ENCODE peak calls at places on chromosomes 3 and 15, in seven cellular contexts. One of them, this sample, is unnamed.

GRCh38 chr15:58466566-58466965 is 34.8 kb downstream of the LIPC start:
- DNase-seq in AG09309: no peak
- DNase-seq in astrocyte of the cerebellum: no peak
- DNase-seq in fibroblast of lung: no peak
- DNase-seq in GM12864: no peak
- DNase-seq in endodermal cell: no peak
- DNase-seq in dorsolateral prefrontal cortex: no peak
- DNase-seq in this sample: no peak

GRCh38 chr3:42830437-42831320 is 21.4 kb downstream of the ACKR2 start:
- DNase-seq in AG09309: no peak
- DNase-seq in astrocyte of the cerebellum: no peak
- DNase-seq in fibroblast of lung: peak
- DNase-seq in GM12864: no peak
- DNase-seq in endodermal cell: peak
- DNase-seq in dorsolateral prefrontal cortex: no peak
- DNase-seq in this sample: no peak

GRCh38 chr3:63353383-63353782 is 75.3 kb downstream of the SYNPR start:
- DNase-seq in AG09309: no peak
- DNase-seq in astrocyte of the cerebellum: no peak
- DNase-seq in fibroblast of lung: peak
- DNase-seq in GM12864: no peak
- DNase-seq in endodermal cell: no peak
- DNase-seq in dorsolateral prefrontal cortex: no peak
- DNase-seq in this sample: no peak

GRCh38 chr3:107452436-107452835 is 70.3 kb upstream of the BBX start:
- DNase-seq in AG09309: no peak
- DNase-seq in astrocyte of the cerebellum: peak
- DNase-seq in fibroblast of lung: peak
- DNase-seq in GM12864: no peak
- DNase-seq in endodermal cell: no peak
- DNase-seq in dorsolateral prefrontal cortex: no peak
- DNase-seq in this sample: no peak

GRCh38 chr3:53162672-53163458 is 1.9 kb downstream of the PRKCD start:
- DNase-seq in AG09309: no peak
- DNase-seq in astrocyte of the cerebellum: no peak
- DNase-seq in fibroblast of lung: no peak
- DNase-seq in GM12864: no peak
- DNase-seq in endodermal cell: peak
- DNase-seq in dorsolateral prefrontal cortex: no peak
- DNase-seq in this sample: no peak

GRCh38 chr15:32657941-32658340 is 16.4 kb downstream of the SCG5 start:
- DNase-seq in AG09309: no peak
- DNase-seq in astrocyte of the cerebellum: no peak
- DNase-seq in fibroblast of lung: no peak
- DNase-seq in GM12864: no peak
- DNase-seq in endodermal cell: no peak
- DNase-seq in dorsolateral prefrontal cortex: no peak
- DNase-seq in this sample: no peak

GRCh38 chr3:97928986-97929385 is 43.2 kb downstream of the RIOX2 start:
- DNase-seq in AG09309: no peak
- DNase-seq in astrocyte of the cerebellum: no peak
- DNase-seq in fibroblast of lung: no peak
- DNase-seq in GM12864: no peak
- DNase-seq in endodermal cell: no peak
- DNase-seq in dorsolateral prefrontal cortex: no peak
- DNase-seq in this sample: no peak

GRCh38 chr3:27278391-27279055 is 90.7 kb downstream of the NEK10 start:
- DNase-seq in AG09309: no peak
- DNase-seq in astrocyte of the cerebellum: no peak
- DNase-seq in fibroblast of lung: no peak
- DNase-seq in GM12864: no peak
- DNase-seq in endodermal cell: no peak
- DNase-seq in dorsolateral prefrontal cortex: no peak
- DNase-seq in this sample: no peak

GRCh38 chr3:46368569-46368968 is 2.2 kb upstream of the CCR5 start:
- DNase-seq in AG09309: no peak
- DNase-seq in astrocyte of the cerebellum: no peak
- DNase-seq in fibroblast of lung: no peak
- DNase-seq in GM12864: peak
- DNase-seq in endodermal cell: peak
- DNase-seq in dorsolateral prefrontal cortex: peak
- DNase-seq in this sample: no peak

GRCh38 chr15:78716651-78717050 is 75.6 kb upstream of the CHRNB4 start:
- DNase-seq in AG09309: no peak
- DNase-seq in astrocyte of the cerebellum: no peak
- DNase-seq in fibroblast of lung: peak
- DNase-seq in GM12864: no peak
- DNase-seq in endodermal cell: no peak
- DNase-seq in dorsolateral prefrontal cortex: no peak
- DNase-seq in this sample: no peak

GRCh38 chr15:86336051-86336788 is 256.5 kb downstream of the AGBL1 start:
- DNase-seq in AG09309: no peak
- DNase-seq in astrocyte of the cerebellum: no peak
- DNase-seq in fibroblast of lung: peak
- DNase-seq in GM12864: no peak
- DNase-seq in endodermal cell: no peak
- DNase-seq in dorsolateral prefrontal cortex: no peak
- DNase-seq in this sample: no peak

GRCh38 chr3:47464603-47465002 is 11.1 kb downstream of the SCAP start:
- DNase-seq in AG09309: no peak
- DNase-seq in astrocyte of the cerebellum: no peak
- DNase-seq in fibroblast of lung: no peak
- DNase-seq in GM12864: no peak
- DNase-seq in endodermal cell: no peak
- DNase-seq in dorsolateral prefrontal cortex: no peak
- DNase-seq in this sample: no peak

GRCh38 chr3:49269443-49269842 is 7.6 kb downstream of the C3orf62 start:
- DNase-seq in AG09309: no peak
- DNase-seq in astrocyte of the cerebellum: no peak
- DNase-seq in fibroblast of lung: no peak
- DNase-seq in GM12864: no peak
- DNase-seq in endodermal cell: peak
- DNase-seq in dorsolateral prefrontal cortex: no peak
- DNase-seq in this sample: no peak

GRCh38 chr3:48478631-48479555 is 25.1 kb downstream of the SHISA5 start:
- DNase-seq in AG09309: no peak
- DNase-seq in astrocyte of the cerebellum: no peak
- DNase-seq in fibroblast of lung: no peak
- DNase-seq in GM12864: no peak
- DNase-seq in endodermal cell: peak
- DNase-seq in dorsolateral prefrontal cortex: no peak
- DNase-seq in this sample: no peak

GRCh38 chr15:75347222-75348033 is 589 bp downstream of the NEIL1 start:
- DNase-seq in AG09309: no peak
- DNase-seq in astrocyte of the cerebellum: no peak
- DNase-seq in fibroblast of lung: no peak
- DNase-seq in GM12864: no peak
- DNase-seq in endodermal cell: peak
- DNase-seq in dorsolateral prefrontal cortex: peak
- DNase-seq in this sample: no peak

GRCh38 chr3:126105691-126106187 is 21.8 kb upstream of the SLC41A3 start:
- DNase-seq in AG09309: no peak
- DNase-seq in astrocyte of the cerebellum: no peak
- DNase-seq in fibroblast of lung: no peak
- DNase-seq in GM12864: no peak
- DNase-seq in endodermal cell: peak
- DNase-seq in dorsolateral prefrontal cortex: peak
- DNase-seq in this sample: no peak

GRCh38 chr3:189941679-189942078 is 179.0 kb downstream of the P3H2 start:
- DNase-seq in AG09309: no peak
- DNase-seq in astrocyte of the cerebellum: peak
- DNase-seq in fibroblast of lung: peak
- DNase-seq in GM12864: no peak
- DNase-seq in endodermal cell: no peak
- DNase-seq in dorsolateral prefrontal cortex: no peak
- DNase-seq in this sample: no peak

GRCh38 chr3:126180477-126181397 is at the start of gene ALDH1L1:
- DNase-seq in AG09309: no peak
- DNase-seq in astrocyte of the cerebellum: peak
- DNase-seq in fibroblast of lung: peak
- DNase-seq in GM12864: no peak
- DNase-seq in endodermal cell: peak
- DNase-seq in dorsolateral prefrontal cortex: peak
- DNase-seq in this sample: peak

GRCh38 chr3:60979861-60980739 is 271.2 kb downstream of the FHIT start:
- DNase-seq in AG09309: no peak
- DNase-seq in astrocyte of the cerebellum: peak
- DNase-seq in fibroblast of lung: peak
- DNase-seq in GM12864: no peak
- DNase-seq in endodermal cell: no peak
- DNase-seq in dorsolateral prefrontal cortex: no peak
- DNase-seq in this sample: no peak

GRCh38 chr3:27657404-27657803 is 64.7 kb downstream of the EOMES start:
- DNase-seq in AG09309: no peak
- DNase-seq in astrocyte of the cerebellum: no peak
- DNase-seq in fibroblast of lung: peak
- DNase-seq in GM12864: no peak
- DNase-seq in endodermal cell: no peak
- DNase-seq in dorsolateral prefrontal cortex: no peak
- DNase-seq in this sample: no peak

DNA sequence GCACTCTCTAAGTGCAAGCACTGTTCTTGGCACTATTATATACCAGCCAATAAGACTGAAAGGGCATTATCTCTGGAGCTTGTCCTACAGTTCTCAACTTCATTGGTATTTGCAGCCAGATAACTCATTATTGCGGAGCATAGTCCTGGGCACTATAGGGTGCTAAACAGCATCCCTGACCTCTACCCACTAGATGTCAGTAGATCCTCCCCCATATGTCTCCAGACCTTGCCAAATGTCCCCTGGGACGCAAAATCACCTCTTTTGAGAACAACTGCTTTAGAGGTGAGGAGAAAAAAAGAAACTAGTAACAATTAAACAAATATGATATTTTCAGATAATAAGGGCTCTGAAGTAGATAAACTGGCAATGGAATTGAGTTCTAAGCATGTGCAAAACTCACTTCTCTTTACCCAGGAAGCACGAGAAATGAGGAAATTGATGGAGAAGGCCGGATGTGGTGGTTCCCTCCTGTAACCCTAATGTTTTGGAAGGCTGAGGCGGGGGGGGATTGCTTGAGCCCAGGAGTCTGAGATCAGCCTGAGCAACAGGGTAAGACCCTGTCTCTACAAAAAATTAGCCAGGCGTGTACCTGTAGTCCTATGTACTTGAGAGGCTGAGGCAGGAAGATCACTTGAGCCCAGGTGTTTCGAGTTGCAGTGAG is 61.4 kb downstream of the FRMD4B start:
- DNase-seq in AG09309: no peak
- DNase-seq in astrocyte of the cerebellum: no peak
- DNase-seq in fibroblast of lung: no peak
- DNase-seq in GM12864: no peak
- DNase-seq in endodermal cell: peak
- DNase-seq in dorsolateral prefrontal cortex: no peak
- DNase-seq in this sample: no peak
- TF ChIP-seq CTCF in AG09309: peak
- TF ChIP-seq CTCF in astrocyte of the cerebellum: no peak
- TF ChIP-seq CTCF in fibroblast of lung: peak
- TF ChIP-seq CTCF in GM12864: peak
- TF ChIP-seq CTCF in endodermal cell: peak
- TF ChIP-seq CTCF in dorsolateral prefrontal cortex: peak
- TF ChIP-seq CTCF in this sample: no peak

DNA sequence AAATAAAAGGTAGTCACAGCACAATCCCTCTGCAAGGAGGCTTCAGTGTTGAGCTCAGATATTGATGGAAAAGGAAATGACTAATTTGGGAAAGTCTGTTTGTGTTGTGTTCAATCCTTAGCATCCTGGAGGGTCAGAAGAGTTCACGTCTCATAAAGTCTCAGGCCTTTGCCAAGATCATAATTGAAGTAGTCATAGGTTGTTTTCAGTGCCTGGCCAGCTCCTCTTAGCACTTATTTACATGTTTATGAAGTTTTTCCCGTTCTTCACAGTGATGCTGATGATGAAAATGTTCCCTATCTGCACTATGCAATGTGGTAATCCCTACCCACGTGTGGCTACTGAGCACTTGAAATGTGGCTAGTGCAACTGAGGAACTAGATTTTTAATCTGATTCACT is 61.6 kb upstream of the TGFBR2 start:
- DNase-seq in AG09309: peak
- DNase-seq in astrocyte of the cerebellum: peak
- DNase-seq in fibroblast of lung: peak
- DNase-seq in GM12864: no peak
- DNase-seq in endodermal cell: no peak
- DNase-seq in dorsolateral prefrontal cortex: no peak
- DNase-seq in this sample: no peak
- TF ChIP-seq CTCF in AG09309: no peak
- TF ChIP-seq CTCF in astrocyte of the cerebellum: no peak
- TF ChIP-seq CTCF in fibroblast of lung: no peak
- TF ChIP-seq CTCF in GM12864: no peak
- TF ChIP-seq CTCF in endodermal cell: no peak
- TF ChIP-seq CTCF in dorsolateral prefrontal cortex: no peak
- TF ChIP-seq CTCF in this sample: no peak

GRCh38 chr15:88003928-88004327 is 252.6 kb downstream of the NTRK3 start:
- DNase-seq in AG09309: no peak
- DNase-seq in astrocyte of the cerebellum: no peak
- DNase-seq in fibroblast of lung: no peak
- DNase-seq in GM12864: no peak
- DNase-seq in endodermal cell: peak
- DNase-seq in dorsolateral prefrontal cortex: no peak
- DNase-seq in this sample: no peak
- TF ChIP-seq CTCF in AG09309: no peak
- TF ChIP-seq CTCF in astrocyte of the cerebellum: no peak
- TF ChIP-seq CTCF in fibroblast of lung: no peak
- TF ChIP-seq CTCF in GM12864: no peak
- TF ChIP-seq CTCF in endodermal cell: peak
- TF ChIP-seq CTCF in dorsolateral prefrontal cortex: no peak
- TF ChIP-seq CTCF in this sample: no peak

GRCh38 chr15:100159436-100159835 is 182.3 kb downstream of the ADAMTS17 start:
- DNase-seq in AG09309: no peak
- DNase-seq in astrocyte of the cerebellum: no peak
- DNase-seq in fibroblast of lung: peak
- DNase-seq in GM12864: no peak
- DNase-seq in endodermal cell: no peak
- DNase-seq in dorsolateral prefrontal cortex: no peak
- DNase-seq in this sample: no peak
- TF ChIP-seq CTCF in AG09309: peak
- TF ChIP-seq CTCF in astrocyte of the cerebellum: no peak
- TF ChIP-seq CTCF in fibroblast of lung: no peak
- TF ChIP-seq CTCF in GM12864: no peak
- TF ChIP-seq CTCF in endodermal cell: no peak
- TF ChIP-seq CTCF in dorsolateral prefrontal cortex: no peak
- TF ChIP-seq CTCF in this sample: no peak

GRCh38 chr3:15331606-15332404 is 581 bp downstream of the SH3BP5 start:
- DNase-seq in AG09309: no peak
- DNase-seq in astrocyte of the cerebellum: no peak
- DNase-seq in fibroblast of lung: peak
- DNase-seq in GM12864: no peak
- DNase-seq in endodermal cell: no peak
- DNase-seq in dorsolateral prefrontal cortex: peak
- DNase-seq in this sample: no peak
- TF ChIP-seq CTCF in AG09309: no peak
- TF ChIP-seq CTCF in astrocyte of the cerebellum: no peak
- TF ChIP-seq CTCF in fibroblast of lung: no peak
- TF ChIP-seq CTCF in GM12864: no peak
- TF ChIP-seq CTCF in endodermal cell: no peak
- TF ChIP-seq CTCF in dorsolateral prefrontal cortex: no peak
- TF ChIP-seq CTCF in this sample: peak

GRCh38 chr3:185069583-185070030 is 83.3 kb downstream of the C3orf70 start:
- DNase-seq in AG09309: no peak
- DNase-seq in astrocyte of the cerebellum: no peak
- DNase-seq in fibroblast of lung: no peak
- DNase-seq in GM12864: no peak
- DNase-seq in endodermal cell: peak
- DNase-seq in dorsolateral prefrontal cortex: no peak
- DNase-seq in this sample: no peak
- TF ChIP-seq CTCF in AG09309: peak
- TF ChIP-seq CTCF in astrocyte of the cerebellum: no peak
- TF ChIP-seq CTCF in fibroblast of lung: no peak
- TF ChIP-seq CTCF in GM12864: peak
- TF ChIP-seq CTCF in endodermal cell: peak
- TF ChIP-seq CTCF in dorsolateral prefrontal cortex: no peak
- TF ChIP-seq CTCF in this sample: no peak

GRCh38 chr3:186268616-186269448 is 93.2 kb downstream of the DGKG start:
- DNase-seq in AG09309: peak
- DNase-seq in astrocyte of the cerebellum: no peak
- DNase-seq in fibroblast of lung: peak
- DNase-seq in GM12864: no peak
- DNase-seq in endodermal cell: peak
- DNase-seq in dorsolateral prefrontal cortex: no peak
- DNase-seq in this sample: no peak
- TF ChIP-seq CTCF in AG09309: peak
- TF ChIP-seq CTCF in astrocyte of the cerebellum: peak
- TF ChIP-seq CTCF in fibroblast of lung: peak
- TF ChIP-seq CTCF in GM12864: peak
- TF ChIP-seq CTCF in endodermal cell: peak
- TF ChIP-seq CTCF in dorsolateral prefrontal cortex: no peak
- TF ChIP-seq CTCF in this sample: no peak